ENCODE peak calls at places on chromosomes 16 and 17, in five cellular contexts. E is stimulated activated CD8-positive, alpha-beta memory T cell treated with anti-CD3 and anti-CD28 coated beads, Interleukin-15, amount 100 ng/mL, for 24 hours; Y is activated CD4-positive, alpha-beta T cell treated with anti-CD3 and anti-CD28 coated beads for 4 hours; M is Right ventricle myocardium superior; U is heart left ventricle. N is an unnamed sample.

GRCh38 chr16:1379863-1380174 is 28.1 kb downstream of the GNPTG start:
- DNase-seq in E (no peak), Y (no peak), M (no peak), U (no peak), N (no peak)

GRCh38 chr17:38881600-38882191 is 11.8 kb downstream of the LASP1 start:
- DNase-seq in E (no peak), Y (no peak), M (peak), U (peak), N (no peak)

GRCh38 chr16:50469121-50469743 is 79.0 kb upstream of the NKD1 start:
- DNase-seq in E (no peak), Y (no peak), M (no peak), U (no peak), N (no peak)

GRCh38 chr17:47687748-47688147 is 6.2 kb upstream of the TBKBP1 start:
- DNase-seq in E (no peak), Y (no peak), M (no peak), U (no peak), N (no peak)

GRCh38 chr17:40224707-40225092 is 5.6 kb downstream of the WIPF2 start:
- DNase-seq in E (no peak), Y (no peak), M (no peak), U (peak), N (no peak)

GRCh38 chr17:27602721-27603445 is 28.1 kb upstream of the LGALS9 start:
- DNase-seq in E (peak), Y (peak), M (peak), U (peak), N (peak)

GRCh38 chr16:54050281-54051210 is 236.0 kb downstream of the IRX3 start:
- DNase-seq in E (no peak), Y (no peak), M (no peak), U (no peak), N (no peak)

GRCh38 chr17:81083125-81083765 is 48.3 kb downstream of the BAIAP2 start:
- DNase-seq in E (no peak), Y (no peak), M (peak), U (peak), N (no peak)

GRCh38 chr17:330993-331701 is 21.5 kb downstream of the RPH3AL start:
- DNase-seq in E (no peak), Y (no peak), M (peak), U (peak), N (no peak)

GRCh38 chr17:81906476-81907218 is 4.6 kb downstream of the PCYT2 start:
- DNase-seq in E (no peak), Y (no peak), M (no peak), U (no peak), N (no peak)

GRCh38 chr17:12859520-12859919 is 70.2 kb downstream of the ARHGAP44 start:
- DNase-seq in E (no peak), Y (no peak), M (no peak), U (no peak), N (no peak)

GRCh38 chr16:66289051-66289680 is 77.3 kb upstream of the CDH5 start:
- DNase-seq in E (no peak), Y (no peak), M (no peak), U (no peak), N (no peak)

GRCh38 chr17:31415640-31416502 is 24.4 kb downstream of the RAB11FIP4 start:
- DNase-seq in E (no peak), Y (no peak), M (no peak), U (no peak), N (no peak)